ENCODE peak calls at places on chromosome 15, in nine cellular contexts. Z is stimulated activated CD8-positive, alpha-beta memory T cell treated with anti-CD3 and anti-CD28 coated beads, Interleukin-7, amount 100 ng/mL, for 1 hour; C is epithelial cell of esophagus; K is KG1; M is activated effector memory CD4-positive, alpha-beta T cell treated with Interleukin-2 at 50 U/mL for 16 hours; D is iPS DF 6.9; O is HTR-8/SVneo; E is T1000; L is heart right ventricle. S is an unnamed sample.

GRCh38 chr15:63332367-63333078 is 49.1 kb downstream of the CA12 start:
- DNase-seq in Z (no peak), C (peak), K (no peak), M (no peak), D (no peak), O (peak), E (peak), L (no peak), S (no peak)

GRCh38 chr15:37973856-37974255 is 39.4 kb downstream of the TMCO5A start:
- DNase-seq in Z (no peak), C (peak), K (no peak), M (no peak), D (no peak), O (no peak), E (no peak), L (no peak), S (no peak)

GRCh38 chr15:62497356-62497755 is 332.3 kb upstream of the C2CD4B start:
- DNase-seq in Z (no peak), C (no peak), K (no peak), M (no peak), D (no peak), O (no peak), E (no peak), L (no peak), S (no peak)

GRCh38 chr15:86572368-86572841 is 492.7 kb downstream of the AGBL1 start:
- DNase-seq in Z (no peak), C (no peak), K (no peak), M (no peak), D (no peak), O (no peak), E (no peak), L (peak), S (no peak)

GRCh38 chr15:75229191-75230015 is 27.7 kb downstream of the C15orf39 start:
- DNase-seq in Z (no peak), C (no peak), K (no peak), M (no peak), D (no peak), O (no peak), E (no peak), L (no peak), S (no peak)

GRCh38 chr15:49863431-49864205 is 242.8 kb downstream of the DTWD1 start:
- DNase-seq in Z (no peak), C (peak), K (no peak), M (no peak), D (no peak), O (no peak), E (no peak), L (no peak), S (no peak)

GRCh38 chr15:41849861-41850260 is 11.2 kb downstream of the PLA2G4B start:
- DNase-seq in Z (no peak), C (peak), K (no peak), M (no peak), D (no peak), O (no peak), E (no peak), L (no peak), S (peak)

GRCh38 chr15:25246641-25247417 is 192.0 kb downstream of the UBE3A start:
- DNase-seq in Z (no peak), C (no peak), K (no peak), M (no peak), D (no peak), O (no peak), E (no peak), L (peak), S (peak)

GRCh38 chr15:42053914-42054313 is 33.1 kb upstream of the PLA2G4E start:
- DNase-seq in Z (no peak), C (no peak), K (no peak), M (no peak), D (no peak), O (no peak), E (no peak), L (no peak), S (peak)

GRCh38 chr15:63615935-63616334 is 18.7 kb downstream of the FBXL22 start:
- DNase-seq in Z (no peak), C (peak), K (no peak), M (no peak), D (no peak), O (no peak), E (no peak), L (no peak), S (no peak)

GRCh38 chr15:57183041-57183440 is 193.3 kb upstream of the CGNL1 start:
- DNase-seq in Z (no peak), C (no peak), K (no peak), M (no peak), D (no peak), O (no peak), E (no peak), L (no peak), S (no peak)

GRCh38 chr15:40843885-40844542 is at the start of gene SPINT1:
- DNase-seq in Z (peak), C (peak), K (no peak), M (peak), D (no peak), O (no peak), E (no peak), L (peak), S (peak)

GRCh38 chr15:40137011-40137906 is 23.6 kb upstream of the BUB1B start:
- DNase-seq in Z (no peak), C (no peak), K (no peak), M (no peak), D (no peak), O (no peak), E (no peak), L (no peak), S (no peak)

GRCh38 chr15:61639491-61639890 is 410.4 kb upstream of the RORA start:
- DNase-seq in Z (no peak), C (peak), K (no peak), M (no peak), D (no peak), O (no peak), E (no peak), L (no peak), S (no peak)

GRCh38 chr15:96894669-96895068 is 564.2 kb downstream of the NR2F2 start:
- DNase-seq in Z (no peak), C (no peak), K (no peak), M (no peak), D (no peak), O (no peak), E (no peak), L (no peak), S (no peak)

GRCh38 chr15:73560501-73561117 is 72.6 kb downstream of the NPTN start:
- DNase-seq in Z (no peak), C (peak), K (no peak), M (no peak), D (no peak), O (peak), E (no peak), L (no peak), S (no peak)

GRCh38 chr15:98124576-98124975 is 164.1 kb downstream of the ARRDC4 start:
- DNase-seq in Z (no peak), C (peak), K (no peak), M (no peak), D (no peak), O (peak), E (peak), L (no peak), S (no peak)

GRCh38 chr15:90132437-90132836 is 30.2 kb upstream of the IDH2 start:
- DNase-seq in Z (no peak), C (no peak), K (no peak), M (no peak), D (no peak), O (no peak), E (no peak), L (no peak), S (no peak)

GRCh38 chr15:93974804-93975481 is 256.4 kb upstream of the MCTP2 start:
- DNase-seq in Z (no peak), C (peak), K (no peak), M (no peak), D (peak), O (no peak), E (no peak), L (no peak), S (no peak)

GRCh38 chr15:29692527-29692926 is 129.7 kb downstream of the TJP1 start:
- DNase-seq in Z (no peak), C (no peak), K (no peak), M (no peak), D (no peak), O (no peak), E (no peak), L (no peak), S (no peak)

GRCh38 chr15:68447976-68448755 is 16.2 kb upstream of the ITGA11 start:
- DNase-seq in Z (no peak), C (no peak), K (no peak), M (no peak), D (no peak), O (no peak), E (no peak), L (no peak), S (no peak)

GRCh38 chr15:77516786-77517185 is 96.1 kb downstream of the HMG20A start:
- DNase-seq in Z (no peak), C (no peak), K (no peak), M (no peak), D (no peak), O (no peak), E (no peak), L (no peak), S (no peak)

GRCh38 chr15:29970402-29970695 is 112.4 kb upstream of the GOLGA8J start:
- DNase-seq in Z (no peak), C (peak), K (no peak), M (no peak), D (no peak), O (no peak), E (no peak), L (no peak), S (no peak)

GRCh38 chr15:85788796-85789495 is 5.8 kb downstream of the KLHL25 start:
- DNase-seq in Z (no peak), C (peak), K (no peak), M (no peak), D (no peak), O (no peak), E (no peak), L (no peak), S (peak)

GRCh38 chr15:51718199-51718598 is 19.3 kb downstream of the LYSMD2 start:
- DNase-seq in Z (no peak), C (no peak), K (no peak), M (no peak), D (no peak), O (no peak), E (no peak), L (no peak), S (no peak)

GRCh38 chr15:76197703-76198455 is 113.4 kb downstream of the ETFA start:
- DNase-seq in Z (no peak), C (peak), K (no peak), M (no peak), D (no peak), O (no peak), E (no peak), L (no peak), S (peak)

S was measured in stomach.